ENCODE peak calls at places on chromosomes 2 and 18, in nine cellular contexts. Q is hypothalamus; D is activated CD4-positive, alpha-beta T cell treated with anti-CD3 and anti-CD28 coated beads, Interleukin-2, amount 50 U/mL, for 4 hours; T is non-pigmented ciliary epithelial cell; O is substantia nigra; C is activated T-helper 1 cell treated with anti-CD3 and anti-CD28 coated beads, Interleukin-12 subunit alpha, Interleukin-12 subunit beta, Interleukin-2, Interleukin-4 antibody, amounts not matched to agents 30 ng/mL and 10 ng/mL and 1 ng/mL, durations not matched to agents 14 hours and 24 hours and 36 hours; R is ELR; K is RWPE2; M is hepatocyte. A is an unnamed sample.
A peak's percentile ranks its signal among the peaks of the same experiment; 100 is the strongest.

GRCh38 chr2:214587442-214587841 is 176.6 kb downstream of the VWC2L start:
- DNase-seq in Q (no peak), D (no peak), T (no peak), O (no peak), C (no peak), R (peak; percentile 38), K (no peak), M (peak; percentile 8), A (no peak)

GRCh38 chr2:68110102-68110501 is 47.3 kb upstream of the C1D start:
- DNase-seq in Q (no peak), D (no peak), T (no peak), O (no peak), C (no peak), R (no peak), K (no peak), M (no peak), A (no peak)

GRCh38 chr2:43073373-43073772 is 153.0 kb downstream of the ZFP36L2 start:
- DNase-seq in Q (no peak), D (no peak), T (no peak), O (no peak), C (no peak), R (peak; percentile 93), K (peak; percentile 90), M (peak; percentile 62), A (no peak)

GRCh38 chr18:50559750-50560680 is at the start of gene MAPK4:
- DNase-seq in Q (no peak), D (no peak), T (no peak), O (peak; percentile 19), C (no peak), R (no peak), K (peak; percentile 51), M (peak; percentile 82), A (no peak)

GRCh38 chr18:32822197-32822596 is 49.4 kb upstream of the KLHL14 start:
- DNase-seq in Q (no peak), D (no peak), T (no peak), O (no peak), C (no peak), R (no peak), K (no peak), M (no peak), A (no peak)

GRCh38 chr2:203579131-203579643 is 44.1 kb upstream of the RAPH1 start:
- DNase-seq in Q (no peak), D (no peak), T (peak; percentile 55), O (no peak), C (peak; percentile 64), R (peak; percentile 77), K (peak; percentile 84), M (peak; percentile 83), A (no peak)

GRCh38 chr18:39871976-39872375 is 2083.1 kb upstream of the PIK3C3 start:
- DNase-seq in Q (no peak), D (no peak), T (peak; percentile 3), O (no peak), C (no peak), R (no peak), K (no peak), M (no peak), A (no peak)

GRCh38 chr2:224930124-224930523 is 112.1 kb downstream of the DOCK10 start:
- DNase-seq in Q (no peak), D (no peak), T (no peak), O (no peak), C (no peak), R (no peak), K (no peak), M (no peak), A (no peak)

GRCh38 chr2:85799215-85799956 is 45.6 kb downstream of the ATOH8 start:
- DNase-seq in Q (no peak), D (no peak), T (no peak), O (no peak), C (no peak), R (peak; percentile 87), K (peak; percentile 87), M (peak; percentile 48), A (no peak)

GRCh38 chr2:230691005-230691647 is 21.5 kb upstream of the CAB39 start:
- DNase-seq in Q (no peak), D (no peak), T (peak; percentile 81), O (no peak), C (no peak), R (peak; percentile 98), K (peak; percentile 92), M (peak; percentile 54), A (peak; percentile 83)

GRCh38 chr2:230684222-230685164 is 28.1 kb upstream of the CAB39 start:
- DNase-seq in Q (no peak), D (no peak), T (no peak), O (no peak), C (no peak), R (peak; percentile 96), K (peak; percentile 83), M (peak; percentile 45), A (no peak)

GRCh38 chr2:69667805-69668382 is 24.4 kb upstream of the AAK1 start:
- DNase-seq in Q (no peak), D (no peak), T (no peak), O (no peak), C (no peak), R (peak; percentile 54), K (peak; percentile 77), M (peak; percentile 34), A (no peak)

GRCh38 chr18:2903006-2903405 is 56.2 kb downstream of the EMILIN2 start:
- DNase-seq in Q (no peak), D (no peak), T (no peak), O (no peak), C (no peak), R (peak; percentile 58), K (no peak), M (peak; percentile 78), A (no peak)

GRCh38 chr2:234111523-234111922 is 61.0 kb downstream of the SPP2 start:
- DNase-seq in Q (no peak), D (no peak), T (no peak), O (no peak), C (no peak), R (peak; percentile 79), K (peak; percentile 83), M (no peak), A (peak; percentile 80)

GRCh38 chr18:61322265-61322873 is 10.9 kb upstream of the CDH20 start:
- DNase-seq in Q (peak; percentile 37), D (no peak), T (no peak), O (peak; percentile 70), C (peak; percentile 16), R (peak; percentile 64), K (no peak), M (peak; percentile 83), A (no peak)

GRCh38 chr2:220664272-220665107 is 907.6 kb downstream of the EPHA4 start:
- DNase-seq in Q (no peak), D (no peak), T (no peak), O (no peak), C (no peak), R (no peak), K (no peak), M (no peak), A (no peak)